ENCODE peak calls at places on chromosome 5, in five cellular contexts. V is choroid plexus epithelial cell, A is foreskin fibroblast, F is A549, S is fibroblast of pulmonary artery. D is an unnamed sample.

GRCh38 chr5:43038523-43038989 is 1.6 kb downstream of the ANXA2R start:
- DNase-seq in V (peak; percentile 80), A (no peak), F (no peak), S (peak; percentile 40), D (no peak)

GRCh38 chr5:111869681-111870080 is 112.7 kb upstream of the NREP start:
- DNase-seq in F (no peak), V (peak; percentile 41), A (no peak), S (peak; percentile 51), D (no peak)

GRCh38 chr5:36883894-36884462 is 7.4 kb downstream of the NIPBL start:
- DNase-seq in F (no peak), A (no peak), S (no peak), V (no peak), D (no peak)

GRCh38 chr5:134092875-134093274 is 21.6 kb upstream of the TCF7 start:
- DNase-seq in V (no peak), S (no peak), F (no peak), A (no peak), D (peak; percentile 22)

GRCh38 chr5:154778534-154778933 is 23.4 kb downstream of the LARP1 start:
- DNase-seq in S (no peak), A (no peak), V (no peak), F (no peak), D (no peak)

GRCh38 chr5:14172149-14172795 is 29.1 kb downstream of the TRIO start:
- DNase-seq in V (no peak), F (no peak), A (no peak), S (no peak), D (no peak)

GRCh38 chr5:127192150-127192549 is 98.4 kb upstream of the MEGF10 start:
- DNase-seq in V (no peak), S (no peak), A (no peak), F (no peak), D (no peak)

GRCh38 chr5:136104311-136104975 is 28.2 kb upstream of the SMAD5 start:
- DNase-seq in F (no peak), A (no peak), S (peak; percentile 23), V (peak; percentile 29), D (no peak)

GRCh38 chr5:6506631-6507030 is 58.0 kb downstream of the UBE2QL1 start:
- DNase-seq in F (no peak), S (no peak), V (no peak), A (no peak), D (no peak)

DNA sequence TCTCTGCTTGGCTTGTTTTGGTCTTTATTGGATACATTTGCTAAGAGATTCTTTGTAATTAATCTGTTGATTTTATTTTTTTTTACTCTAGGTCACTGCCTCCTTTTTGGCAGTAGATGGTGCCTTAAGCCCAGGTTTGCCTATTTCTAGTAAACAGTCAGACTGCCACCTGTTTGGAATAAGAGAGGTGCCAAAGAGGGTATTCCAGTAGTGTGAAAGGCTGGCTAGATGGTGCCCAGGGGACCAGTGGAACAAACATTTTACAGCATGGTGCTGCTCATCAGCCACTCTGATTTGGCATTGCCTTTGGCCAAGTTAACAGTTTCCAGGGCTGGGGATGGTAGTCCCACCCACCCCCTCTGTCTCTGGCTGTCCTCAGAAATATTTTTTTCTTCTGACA is 36.7 kb upstream of the FBXL7 start:
- DNase-seq in V (peak; percentile 63), F (no peak), A (peak; percentile 4), S (peak; percentile 52), D (no peak)
- TF ChIP-seq CTCF in V (peak; percentile 68), F (peak; percentile 37), A (peak; percentile 49), S (peak; percentile 56), D (peak; percentile 36)

GRCh38 chr5:149962040-149962439 is 1.5 kb downstream of the SLC26A2 start:
- DNase-seq in S (peak; percentile 83), V (peak; percentile 83), F (peak; percentile 80), A (peak; percentile 40), D (no peak)
- TF ChIP-seq CTCF in S (peak; percentile 73), V (peak; percentile 72), F (peak; percentile 87), A (peak; percentile 62), D (peak; percentile 35)

DNA sequence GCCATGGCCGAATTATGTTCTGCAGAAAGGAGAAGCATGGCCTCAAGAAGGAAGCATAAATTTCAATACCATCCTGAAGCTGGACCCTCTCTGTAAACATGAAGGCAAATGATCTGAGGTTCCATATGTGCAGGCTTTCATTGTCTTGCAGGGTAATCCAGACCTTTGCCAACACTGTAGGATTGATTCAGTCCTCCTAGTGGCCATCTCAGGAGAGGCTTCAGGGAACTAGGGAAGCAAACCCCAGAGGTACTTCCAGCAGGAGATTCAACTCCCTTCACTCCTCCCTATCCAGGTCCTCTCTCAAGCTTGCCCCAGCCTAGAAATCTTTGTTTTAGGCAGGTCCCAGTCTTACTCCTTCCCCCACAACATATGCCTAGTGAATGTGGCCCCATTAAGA is 99.3 kb upstream of the HCN1 start:
- DNase-seq in F (no peak), A (no peak), V (no peak), S (no peak), D (no peak)
- TF ChIP-seq CTCF in F (no peak), A (no peak), V (no peak), S (no peak), D (no peak)

GRCh38 chr5:140875085-140876065 is at the start of gene PCDHA12:
- DNase-seq in A (no peak), F (peak; percentile 67), S (no peak), V (no peak), D (no peak)
- TF ChIP-seq CTCF in A (no peak), F (peak; percentile 68), S (no peak), V (no peak), D (no peak)

DNA sequence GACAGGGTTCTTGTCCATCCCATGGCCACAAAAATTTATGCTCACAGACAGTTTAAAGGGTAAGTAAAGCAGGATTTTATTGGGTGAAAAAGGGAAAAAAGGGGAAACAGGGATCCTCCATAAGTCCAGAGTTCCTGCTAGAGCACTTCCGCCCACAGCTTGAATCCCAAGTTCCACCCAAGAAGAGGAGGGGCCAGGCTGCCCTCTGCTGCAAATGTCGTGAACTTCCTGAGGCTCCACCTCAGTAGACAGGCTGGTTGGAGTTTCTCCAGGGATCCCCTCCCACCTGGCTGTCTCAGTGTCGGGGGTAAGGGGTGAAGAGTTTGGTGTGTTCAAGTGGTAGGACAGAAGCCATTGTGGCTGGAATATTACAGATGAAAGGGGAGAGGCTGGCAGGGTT is 275.0 kb upstream of the SGCD start:
- DNase-seq in V (no peak), A (no peak), S (no peak), F (no peak), D (no peak)
- TF ChIP-seq CTCF in V (no peak), A (no peak), S (no peak), F (no peak), D (no peak)

GRCh38 chr5:139461698-139462097 is 845 bp downstream of the ECSCR start:
- DNase-seq in S (peak; percentile 69), A (peak; percentile 72), F (no peak), V (peak; percentile 50), D (no peak)
- TF ChIP-seq CTCF in S (no peak), A (no peak), F (no peak), V (no peak), D (no peak)

DNA sequence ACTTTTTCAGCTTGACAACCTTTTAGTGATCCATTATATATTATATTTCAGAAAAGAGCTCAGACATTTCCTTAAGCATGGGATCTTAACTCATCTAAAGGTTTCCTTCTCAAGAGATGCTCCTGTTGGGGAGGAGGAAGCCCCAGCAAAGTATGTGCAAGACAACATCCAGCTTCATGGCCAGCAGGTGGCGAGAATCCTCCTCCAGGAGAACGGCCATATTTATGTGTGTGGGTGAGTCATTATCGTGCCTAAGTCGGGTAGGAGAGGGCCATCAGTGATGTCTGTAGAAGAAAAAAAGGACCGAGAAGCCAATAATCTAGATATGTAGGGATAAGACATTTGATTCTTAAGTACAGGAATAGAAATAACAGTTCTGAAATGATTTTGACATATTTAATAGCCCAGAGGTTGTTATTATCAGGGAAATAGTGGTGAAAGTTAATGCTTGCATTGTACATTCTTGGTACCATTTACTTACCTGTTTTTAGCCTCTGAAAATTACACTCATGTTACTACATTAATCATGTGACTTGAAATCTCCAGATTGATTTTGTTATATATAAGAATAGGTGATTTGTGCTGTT is 28.2 kb downstream of the MTRR start:
- DNase-seq in V (peak; percentile 76), F (peak; percentile 44), S (peak; percentile 20), A (peak; percentile 49), D (no peak)
- TF ChIP-seq CTCF in V (peak; percentile 75), F (peak; percentile 30), S (peak; percentile 8), A (peak; percentile 61), D (no peak)

GRCh38 chr5:82367930-82368329 is 89.8 kb upstream of the RPS23 start:
- DNase-seq in F (no peak), A (no peak), S (no peak), V (no peak), D (no peak)

GRCh38 chr5:82365026-82365425 is 86.9 kb upstream of the RPS23 start:
- DNase-seq in A (no peak), F (no peak), S (no peak), V (no peak), D (no peak)

GRCh38 chr5:82365744-82366228 is 87.6 kb upstream of the RPS23 start:
- DNase-seq in A (peak; percentile 62), V (peak; percentile 94), S (peak; percentile 70), F (no peak), D (no peak)

GRCh38 chr5:82363524-82363923 is 85.4 kb upstream of the RPS23 start:
- DNase-seq in A (no peak), V (no peak), S (no peak), F (no peak), D (no peak)

DNA sequence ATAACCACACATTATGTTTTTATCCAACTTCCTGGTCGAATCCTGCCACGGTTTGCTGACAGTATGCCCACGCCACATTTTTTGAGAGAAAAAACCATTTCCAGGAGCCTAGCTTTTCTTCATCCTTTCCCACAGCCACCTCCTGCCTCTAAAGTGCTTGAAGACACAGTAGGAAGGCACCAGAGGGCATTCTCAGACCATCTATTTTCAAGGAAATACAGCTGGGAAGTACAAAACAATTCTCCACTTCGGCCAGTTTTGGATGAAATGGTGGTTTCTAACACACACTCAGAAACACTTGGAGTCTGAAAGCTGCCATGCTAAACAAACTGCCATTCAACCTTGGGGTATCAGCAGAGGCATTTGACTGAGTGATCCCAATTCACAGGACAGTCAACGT is 86.3 kb upstream of the RPS23 start:
- DNase-seq in F (no peak), S (peak; percentile 87), V (peak; percentile 92), A (peak; percentile 50), D (no peak)
- TF ChIP-seq CTCF in F (peak; percentile 47), S (peak; percentile 59), V (peak; percentile 73), A (peak; percentile 60), D (peak; percentile 57)

D was measured in kidney.